ENCODE peak calls at places on chromosome 3, in ten cellular contexts. L is T-helper 17 cell; K is neuronal stem cell; Z is G401; R is NCI-H510A; U is activated gamma-delta T cell treated with anti-CD3 and anti-CD28 coated beads, Interleukin-2, amount 50 U/mL, for 16 hours; G is activated CD8-positive, alpha-beta memory T cell treated with anti-CD3 and anti-CD28 coated beads, Interleukin-2, amount 50 U/mL, for 48 hours; J is nephron progenitor cell; A is cardiac fibroblast; I is kidney. W is an unnamed sample.

GRCh38 chr3:41117398-41117870 is 81.9 kb upstream of the CTNNB1 start:
- DNase-seq in J (no peak), U (peak; percentile 65), K (no peak), Z (no peak), R (peak; percentile 82), I (peak; percentile 96), L (peak; percentile 61), A (peak; percentile 91), G (peak; percentile 88), W (peak; percentile 77)

GRCh38 chr3:52004906-52005395 is 9.3 kb upstream of the RPL29 start:
- DNase-seq in U (no peak), Z (no peak), K (no peak), R (no peak), J (no peak), L (no peak), A (no peak), G (no peak), I (no peak), W (no peak)

GRCh38 chr3:89303721-89304120 is 196.3 kb downstream of the EPHA3 start:
- DNase-seq in G (no peak), J (no peak), U (no peak), L (no peak), K (no peak), R (no peak), I (no peak), A (peak; percentile 60), Z (no peak), W (no peak)

GRCh38 chr3:119817964-119818363 is 36.1 kb downstream of the NR1I2 start:
- DNase-seq in I (no peak), R (no peak), G (no peak), A (no peak), U (no peak), L (no peak), Z (no peak), J (no peak), K (no peak), W (no peak)

GRCh38 chr3:128337305-128337704 is 129.4 kb downstream of the DNAJB8 start:
- DNase-seq in Z (no peak), A (no peak), U (no peak), G (no peak), L (no peak), R (no peak), J (no peak), I (no peak), K (no peak), W (no peak)

GRCh38 chr3:139301654-139302053 is 42.2 kb upstream of the MRPS22 start:
- DNase-seq in Z (no peak), L (no peak), I (no peak), R (no peak), A (no peak), J (no peak), U (no peak), K (no peak), G (no peak), W (no peak)

GRCh38 chr3:13379191-13379830 is 40.8 kb downstream of the NUP210 start:
- DNase-seq in K (no peak), J (no peak), L (no peak), Z (no peak), A (peak; percentile 75), U (no peak), G (no peak), I (no peak), R (no peak), W (peak; percentile 84)

GRCh38 chr3:127820221-127820870 is 2.0 kb downstream of the MGLL start:
- DNase-seq in K (no peak), R (no peak), Z (peak; percentile 57), U (no peak), J (no peak), G (no peak), L (no peak), I (peak; percentile 88), A (peak; percentile 43), W (no peak)

GRCh38 chr3:132228923-132229322 is 88.3 kb upstream of the ACP3 start:
- DNase-seq in Z (no peak), R (no peak), G (no peak), I (no peak), A (peak; percentile 67), U (no peak), K (no peak), L (no peak), J (no peak), W (no peak)

GRCh38 chr3:61894988-61895935 is 333.9 kb downstream of the PTPRG start:
- DNase-seq in Z (no peak), U (no peak), I (peak; percentile 70), R (no peak), A (peak; percentile 89), G (peak; percentile 64), K (no peak), L (no peak), J (no peak), W (no peak)

GRCh38 chr3:140276698-140277097 is 341.7 kb downstream of the CLSTN2 start:
- DNase-seq in U (no peak), Z (peak; percentile 3), K (no peak), R (peak; percentile 1), J (no peak), L (no peak), G (no peak), A (peak; percentile 40), I (no peak), W (no peak)

GRCh38 chr3:44058022-44058867 is 183.4 kb upstream of the TOPAZ1 start:
- DNase-seq in K (no peak), U (peak; percentile 24), J (no peak), I (peak; percentile 77), G (peak; percentile 57), A (peak; percentile 72), L (no peak), R (no peak), Z (no peak), W (no peak)

W was measured in coronary artery.